ENCODE peak calls at places on chromosome 19, in ten cellular contexts. One of them, this sample, is unnamed.

GRCh38 chr19:55080915-55081772 is 5.5 kb downstream of the EPS8L1 start:
- DNase-seq in heart right ventricle: peak; percentile 82
- DNase-seq in suprapubic skin: no peak
- DNase-seq in pancreas: peak; percentile 88
- DNase-seq in cardiac muscle cell: peak; percentile 80
- DNase-seq in DND-41: no peak
- DNase-seq in RWPE1: peak; percentile 91
- DNase-seq in psoas muscle: peak; percentile 69
- DNase-seq in heart left ventricle: peak; percentile 71
- DNase-seq in adrenal gland: peak; percentile 65
- DNase-seq in this sample: peak; percentile 82

GRCh38 chr19:4352701-4353121 is 9.3 kb downstream of the MPND start:
- DNase-seq in heart right ventricle: no peak
- DNase-seq in suprapubic skin: no peak
- DNase-seq in pancreas: peak; percentile 64
- DNase-seq in cardiac muscle cell: peak; percentile 76
- DNase-seq in DND-41: peak; percentile 68
- DNase-seq in RWPE1: peak; percentile 36
- DNase-seq in psoas muscle: no peak
- DNase-seq in heart left ventricle: no peak
- DNase-seq in adrenal gland: peak; percentile 59
- DNase-seq in this sample: peak; percentile 72

GRCh38 chr19:7904074-7905020 is 670 bp downstream of the MAP2K7 start:
- DNase-seq in heart right ventricle: no peak
- DNase-seq in suprapubic skin: no peak
- DNase-seq in pancreas: peak; percentile 89
- DNase-seq in cardiac muscle cell: peak; percentile 54
- DNase-seq in DND-41: no peak
- DNase-seq in RWPE1: peak; percentile 45
- DNase-seq in psoas muscle: peak; percentile 70
- DNase-seq in heart left ventricle: peak; percentile 68
- DNase-seq in adrenal gland: peak; percentile 53
- DNase-seq in this sample: peak; percentile 67

GRCh38 chr19:38596057-38596981 is 21.4 kb downstream of the MAP4K1 start:
- DNase-seq in heart right ventricle: no peak
- DNase-seq in suprapubic skin: no peak
- DNase-seq in pancreas: peak; percentile 92
- DNase-seq in cardiac muscle cell: peak; percentile 90
- DNase-seq in DND-41: peak; percentile 24
- DNase-seq in RWPE1: peak; percentile 77
- DNase-seq in psoas muscle: peak; percentile 67
- DNase-seq in heart left ventricle: no peak
- DNase-seq in adrenal gland: peak; percentile 65
- DNase-seq in this sample: no peak

GRCh38 chr19:49592486-49593232 is 1.7 kb downstream of the PRR12 start:
- DNase-seq in heart right ventricle: no peak
- DNase-seq in suprapubic skin: no peak
- DNase-seq in pancreas: no peak
- DNase-seq in cardiac muscle cell: peak; percentile 38
- DNase-seq in DND-41: peak; percentile 42
- DNase-seq in RWPE1: peak; percentile 53
- DNase-seq in psoas muscle: no peak
- DNase-seq in heart left ventricle: no peak
- DNase-seq in adrenal gland: no peak
- DNase-seq in this sample: no peak

GRCh38 chr19:21812448-21812847 is 23.5 kb downstream of the ZNF43 start:
- DNase-seq in heart right ventricle: no peak
- DNase-seq in suprapubic skin: no peak
- DNase-seq in pancreas: no peak
- DNase-seq in cardiac muscle cell: no peak
- DNase-seq in DND-41: no peak
- DNase-seq in RWPE1: no peak
- DNase-seq in psoas muscle: no peak
- DNase-seq in heart left ventricle: no peak
- DNase-seq in adrenal gland: no peak
- DNase-seq in this sample: no peak

GRCh38 chr19:31289976-31290375 is 59.3 kb downstream of the TSHZ3 start:
- DNase-seq in heart right ventricle: no peak
- DNase-seq in suprapubic skin: no peak
- DNase-seq in pancreas: no peak
- DNase-seq in cardiac muscle cell: no peak
- DNase-seq in DND-41: no peak
- DNase-seq in RWPE1: no peak
- DNase-seq in psoas muscle: no peak
- DNase-seq in heart left ventricle: no peak
- DNase-seq in adrenal gland: no peak
- DNase-seq in this sample: no peak

GRCh38 chr19:51607077-51607476 is 23.1 kb downstream of the SIGLEC5 start:
- DNase-seq in heart right ventricle: no peak
- DNase-seq in suprapubic skin: peak; percentile 26
- DNase-seq in pancreas: no peak
- DNase-seq in cardiac muscle cell: no peak
- DNase-seq in DND-41: no peak
- DNase-seq in RWPE1: no peak
- DNase-seq in psoas muscle: no peak
- DNase-seq in heart left ventricle: no peak
- DNase-seq in adrenal gland: no peak
- DNase-seq in this sample: no peak

GRCh38 chr19:38942471-38943181 is 11.9 kb downstream of the MRPS12 start:
- DNase-seq in heart right ventricle: no peak
- DNase-seq in suprapubic skin: no peak
- DNase-seq in pancreas: no peak
- DNase-seq in cardiac muscle cell: no peak
- DNase-seq in DND-41: no peak
- DNase-seq in RWPE1: no peak
- DNase-seq in psoas muscle: no peak
- DNase-seq in heart left ventricle: no peak
- DNase-seq in adrenal gland: no peak
- DNase-seq in this sample: no peak

GRCh38 chr19:49528211-49528771 is 488 bp downstream of the RCN3 start:
- DNase-seq in heart right ventricle: peak; percentile 29
- DNase-seq in suprapubic skin: no peak
- DNase-seq in pancreas: no peak
- DNase-seq in cardiac muscle cell: no peak
- DNase-seq in DND-41: no peak
- DNase-seq in RWPE1: no peak
- DNase-seq in psoas muscle: peak; percentile 52
- DNase-seq in heart left ventricle: no peak
- DNase-seq in adrenal gland: no peak
- DNase-seq in this sample: no peak

GRCh38 chr19:47633996-47634395 is 25.1 kb downstream of the BICRA start:
- DNase-seq in heart right ventricle: no peak
- DNase-seq in suprapubic skin: no peak
- DNase-seq in pancreas: no peak
- DNase-seq in cardiac muscle cell: no peak
- DNase-seq in DND-41: no peak
- DNase-seq in RWPE1: no peak
- DNase-seq in psoas muscle: no peak
- DNase-seq in heart left ventricle: no peak
- DNase-seq in adrenal gland: no peak
- DNase-seq in this sample: no peak

GRCh38 chr19:47232422-47233211 is 1.6 kb upstream of the BBC3 start:
- DNase-seq in heart right ventricle: no peak
- DNase-seq in suprapubic skin: no peak
- DNase-seq in pancreas: no peak
- DNase-seq in cardiac muscle cell: no peak
- DNase-seq in DND-41: no peak
- DNase-seq in RWPE1: peak; percentile 56
- DNase-seq in psoas muscle: no peak
- DNase-seq in heart left ventricle: no peak
- DNase-seq in adrenal gland: peak; percentile 29
- DNase-seq in this sample: no peak

GRCh38 chr19:33705090-33705847 is 83.5 kb downstream of the CHST8 start:
- DNase-seq in heart right ventricle: no peak
- DNase-seq in suprapubic skin: no peak
- DNase-seq in pancreas: no peak
- DNase-seq in cardiac muscle cell: no peak
- DNase-seq in DND-41: no peak
- DNase-seq in RWPE1: no peak
- DNase-seq in psoas muscle: no peak
- DNase-seq in heart left ventricle: no peak
- DNase-seq in adrenal gland: no peak
- DNase-seq in this sample: no peak
- TF ChIP-seq CTCF in heart right ventricle: no peak
- TF ChIP-seq CTCF in suprapubic skin: no peak
- TF ChIP-seq CTCF in pancreas: no peak
- TF ChIP-seq CTCF in cardiac muscle cell: no peak
- TF ChIP-seq CTCF in DND-41: peak; percentile 4
- TF ChIP-seq CTCF in RWPE1: no peak
- TF ChIP-seq CTCF in psoas muscle: no peak
- TF ChIP-seq CTCF in heart left ventricle: no peak
- TF ChIP-seq CTCF in adrenal gland: no peak
- TF ChIP-seq CTCF in this sample: no peak

GRCh38 chr19:11479470-11480080 is 1.3 kb downstream of the ELAVL3 start:
- DNase-seq in heart right ventricle: peak; percentile 38
- DNase-seq in suprapubic skin: no peak
- DNase-seq in pancreas: peak; percentile 72
- DNase-seq in cardiac muscle cell: peak; percentile 70
- DNase-seq in DND-41: no peak
- DNase-seq in RWPE1: peak; percentile 45
- DNase-seq in psoas muscle: no peak
- DNase-seq in heart left ventricle: no peak
- DNase-seq in adrenal gland: peak; percentile 63
- DNase-seq in this sample: no peak
- H3K27ac ChIP-seq in heart right ventricle: no peak overlapping the region
- H3K27ac ChIP-seq in suprapubic skin: no peak overlapping the region
- H3K27ac ChIP-seq in pancreas: no peak overlapping the region
- H3K27ac ChIP-seq in cardiac muscle cell: no peak overlapping the region
- H3K27ac ChIP-seq in DND-41: no peak overlapping the region
- H3K27ac ChIP-seq in RWPE1: no peak overlapping the region
- H3K27ac ChIP-seq in psoas muscle: no peak overlapping the region
- H3K27ac ChIP-seq in heart left ventricle: no peak overlapping the region
- H3K27ac ChIP-seq in adrenal gland: no peak overlapping the region
- H3K27ac ChIP-seq in this sample: no peak overlapping the region

GRCh38 chr19:40741527-40742390 is 8.5 kb downstream of the ACTMAP start:
- DNase-seq in heart right ventricle: no peak
- DNase-seq in suprapubic skin: no peak
- DNase-seq in pancreas: no peak
- DNase-seq in cardiac muscle cell: no peak
- DNase-seq in DND-41: no peak
- DNase-seq in RWPE1: no peak
- DNase-seq in psoas muscle: no peak
- DNase-seq in heart left ventricle: no peak
- DNase-seq in adrenal gland: peak; percentile 62
- DNase-seq in this sample: no peak
- TF ChIP-seq CTCF in heart right ventricle: no peak
- TF ChIP-seq CTCF in suprapubic skin: no peak
- TF ChIP-seq CTCF in pancreas: no peak
- TF ChIP-seq CTCF in cardiac muscle cell: no peak
- TF ChIP-seq CTCF in DND-41: peak; percentile 4
- TF ChIP-seq CTCF in RWPE1: no peak
- TF ChIP-seq CTCF in psoas muscle: no peak
- TF ChIP-seq CTCF in heart left ventricle: no peak
- TF ChIP-seq CTCF in adrenal gland: no peak
- TF ChIP-seq CTCF in this sample: no peak

GRCh38 chr19:9139609-9140158 is 513 bp upstream of the ZNF317 start:
- DNase-seq in heart right ventricle: no peak
- DNase-seq in suprapubic skin: no peak
- DNase-seq in pancreas: no peak
- DNase-seq in cardiac muscle cell: no peak
- DNase-seq in DND-41: no peak
- DNase-seq in RWPE1: no peak
- DNase-seq in psoas muscle: no peak
- DNase-seq in heart left ventricle: no peak
- DNase-seq in adrenal gland: no peak
- DNase-seq in this sample: no peak
- H3K27ac ChIP-seq in heart right ventricle: peak overlapping the region; percentile 84
- H3K27ac ChIP-seq in suprapubic skin: no peak overlapping the region
- H3K27ac ChIP-seq in pancreas: no peak overlapping the region
- H3K27ac ChIP-seq in cardiac muscle cell: no peak overlapping the region
- H3K27ac ChIP-seq in DND-41: peak overlapping the region; percentile 96
- H3K27ac ChIP-seq in RWPE1: no peak overlapping the region
- H3K27ac ChIP-seq in psoas muscle: peak overlapping the region; percentile 93
- H3K27ac ChIP-seq in heart left ventricle: peak overlapping the region; percentile 87
- H3K27ac ChIP-seq in adrenal gland: no peak overlapping the region
- H3K27ac ChIP-seq in this sample: peak overlapping the region; percentile 86

GRCh38 chr19:44783545-44783944 is 5.9 kb downstream of the CBLC start:
- DNase-seq in heart right ventricle: no peak
- DNase-seq in suprapubic skin: no peak
- DNase-seq in pancreas: no peak
- DNase-seq in cardiac muscle cell: no peak
- DNase-seq in DND-41: no peak
- DNase-seq in RWPE1: no peak
- DNase-seq in psoas muscle: no peak
- DNase-seq in heart left ventricle: no peak
- DNase-seq in adrenal gland: no peak
- DNase-seq in this sample: no peak

GRCh38 chr19:44785271-44785670 is 7.6 kb downstream of the CBLC start:
- DNase-seq in heart right ventricle: no peak
- DNase-seq in suprapubic skin: no peak
- DNase-seq in pancreas: no peak
- DNase-seq in cardiac muscle cell: no peak
- DNase-seq in DND-41: no peak
- DNase-seq in RWPE1: no peak
- DNase-seq in psoas muscle: no peak
- DNase-seq in heart left ventricle: no peak
- DNase-seq in adrenal gland: no peak
- DNase-seq in this sample: no peak

GRCh38 chr19:44779150-44779549 is 1.5 kb downstream of the CBLC start:
- DNase-seq in heart right ventricle: no peak
- DNase-seq in suprapubic skin: no peak
- DNase-seq in pancreas: no peak
- DNase-seq in cardiac muscle cell: no peak
- DNase-seq in DND-41: no peak
- DNase-seq in RWPE1: no peak
- DNase-seq in psoas muscle: no peak
- DNase-seq in heart left ventricle: no peak
- DNase-seq in adrenal gland: no peak
- DNase-seq in this sample: no peak

GRCh38 chr19:44785993-44786392 is 8.3 kb downstream of the CBLC start:
- DNase-seq in heart right ventricle: no peak
- DNase-seq in suprapubic skin: no peak
- DNase-seq in pancreas: no peak
- DNase-seq in cardiac muscle cell: no peak
- DNase-seq in DND-41: no peak
- DNase-seq in RWPE1: no peak
- DNase-seq in psoas muscle: no peak
- DNase-seq in heart left ventricle: no peak
- DNase-seq in adrenal gland: no peak
- DNase-seq in this sample: no peak

GRCh38 chr19:44782729-44783128 is 5.0 kb downstream of the CBLC start:
- DNase-seq in heart right ventricle: no peak
- DNase-seq in suprapubic skin: no peak
- DNase-seq in pancreas: no peak
- DNase-seq in cardiac muscle cell: no peak
- DNase-seq in DND-41: no peak
- DNase-seq in RWPE1: no peak
- DNase-seq in psoas muscle: no peak
- DNase-seq in heart left ventricle: no peak
- DNase-seq in adrenal gland: no peak
- DNase-seq in this sample: no peak
- TF ChIP-seq CTCF in heart right ventricle: no peak
- TF ChIP-seq CTCF in suprapubic skin: no peak
- TF ChIP-seq CTCF in pancreas: no peak
- TF ChIP-seq CTCF in cardiac muscle cell: no peak
- TF ChIP-seq CTCF in DND-41: no peak
- TF ChIP-seq CTCF in RWPE1: no peak
- TF ChIP-seq CTCF in psoas muscle: no peak
- TF ChIP-seq CTCF in heart left ventricle: no peak
- TF ChIP-seq CTCF in adrenal gland: no peak
- TF ChIP-seq CTCF in this sample: no peak

GRCh38 chr19:1401138-1401888 is at the start of gene GAMT:
- DNase-seq in heart right ventricle: peak; percentile 68
- DNase-seq in suprapubic skin: no peak
- DNase-seq in pancreas: no peak
- DNase-seq in cardiac muscle cell: peak; percentile 75
- DNase-seq in DND-41: peak; percentile 76
- DNase-seq in RWPE1: no peak
- DNase-seq in psoas muscle: no peak
- DNase-seq in heart left ventricle: no peak
- DNase-seq in adrenal gland: no peak
- DNase-seq in this sample: peak; percentile 23
- H3K27ac ChIP-seq in heart right ventricle: peak within 1 kb of the TSS; percentile 85
- H3K27ac ChIP-seq in suprapubic skin: peak within 1 kb of the TSS; percentile 24
- H3K27ac ChIP-seq in pancreas: peak within 1 kb of the TSS; percentile 57
- H3K27ac ChIP-seq in cardiac muscle cell: peak within 1 kb of the TSS; percentile 67
- H3K27ac ChIP-seq in DND-41: peak within 1 kb of the TSS; percentile 84
- H3K27ac ChIP-seq in RWPE1: peak within 1 kb of the TSS; percentile 81
- H3K27ac ChIP-seq in psoas muscle: peak within 1 kb of the TSS; percentile 98
- H3K27ac ChIP-seq in heart left ventricle: peak within 1 kb of the TSS; percentile 78
- H3K27ac ChIP-seq in adrenal gland: no peak within 1 kb of the TSS
- H3K27ac ChIP-seq in this sample: no peak within 1 kb of the TSS

This sample was measured in CD8-positive, alpha-beta T cell.